ENCODE peak calls at places on chromosomes 13 and 19, in seven cellular contexts. H is GM04504; A is lower leg skin; C is activated CD4-positive, alpha-beta T cell treated with anti-CD3 and anti-CD28 coated beads, Interleukin-2, amount 50 U/mL, for 48 hours; G is posterior cingulate gyrus; K is cardiac fibroblast; Z is mucosa of gallbladder. O is an unnamed sample.

GRCh38 chr13:99289674-99290337 is 17.4 kb downstream of the GPR183 start:
- DNase-seq in H (no peak), K (no peak), G (no peak), Z (no peak), A (no peak), C (peak; percentile 64), O (peak; percentile 70)

GRCh38 chr19:32877323-32877912 is 7.9 kb upstream of the SLC7A9 start:
- DNase-seq in H (no peak), Z (no peak), C (no peak), G (no peak), A (no peak), K (no peak), O (no peak)

GRCh38 chr19:2167896-2168618 is 4.3 kb downstream of the DOT1L start:
- DNase-seq in H (no peak), C (peak; percentile 13), Z (peak; percentile 54), G (no peak), A (peak; percentile 68), K (peak; percentile 66), O (no peak)

GRCh38 chr13:23956106-23956505 is 58.8 kb upstream of the C1QTNF9B start:
- DNase-seq in C (peak; percentile 30), H (no peak), G (no peak), K (peak; percentile 35), A (no peak), Z (peak; percentile 61), O (peak; percentile 45)

GRCh38 chr13:66501187-66501586 is 728.9 kb downstream of the PCDH9 start:
- DNase-seq in Z (no peak), K (peak; percentile 59), G (no peak), A (no peak), C (no peak), H (no peak), O (no peak)

GRCh38 chr13:29849731-29850212 is 645 bp downstream of the UBL3 start:
- DNase-seq in C (peak; percentile 52), G (peak; percentile 52), Z (peak; percentile 43), H (no peak), K (peak; percentile 53), A (peak; percentile 67), O (peak; percentile 36)

GRCh38 chr13:27968316-27969072 is 621 bp downstream of the CDX2 start:
- DNase-seq in G (no peak), K (no peak), C (no peak), H (no peak), A (no peak), Z (no peak), O (no peak)

GRCh38 chr19:4473011-4473410 is 914 bp downstream of the HDGFL2 start:
- DNase-seq in C (no peak), G (no peak), H (no peak), Z (no peak), A (no peak), K (no peak), O (no peak)

GRCh38 chr19:35753634-35754364 is 3.0 kb downstream of the HSPB6 start:
- DNase-seq in K (no peak), C (no peak), A (no peak), H (no peak), G (no peak), Z (no peak), O (no peak)

GRCh38 chr13:60242231-60242630 is 78.5 kb upstream of the DIAPH3 start:
- DNase-seq in G (no peak), C (no peak), H (no peak), Z (no peak), K (no peak), A (no peak), O (no peak)

GRCh38 chr13:20997301-20998061 is 63.9 kb downstream of the LATS2 start:
- DNase-seq in C (no peak), G (no peak), H (peak; percentile 95), K (peak; percentile 93), A (no peak), Z (no peak), O (no peak)

GRCh38 chr19:35509018-35509652 is 4.3 kb downstream of the DMKN start:
- DNase-seq in K (no peak), Z (peak; percentile 26), C (peak; percentile 43), A (no peak), H (no peak), G (no peak), O (peak; percentile 40)

GRCh38 chr19:7250951-7251350 is 43.3 kb downstream of the INSR start:
- DNase-seq in Z (no peak), G (no peak), C (no peak), A (no peak), K (no peak), H (no peak), O (no peak)

GRCh38 chr19:13804830-13805683 is 9.8 kb downstream of the ZSWIM4 start:
- DNase-seq in K (no peak), C (no peak), H (no peak), Z (no peak), G (peak; percentile 47), A (no peak), O (no peak)

GRCh38 chr13:55577082-55577846 is 1563.5 kb upstream of the PRR20A start:
- DNase-seq in Z (no peak), K (no peak), C (no peak), H (no peak), G (no peak), A (no peak), O (no peak)